ENCODE peak calls at places on chromosomes 1 and 21, in ten cellular contexts. One of them, this sample, is unnamed.

GRCh38 chr1:179230251-179230650 is 774 bp upstream of the ABL2 start:
- DNase-seq in CD8-positive, alpha-beta T cell: no peak
- DNase-seq in RPMI8226: no peak
- DNase-seq in PC-3: peak; percentile 80
- DNase-seq in EL: peak; percentile 79
- DNase-seq in Jurkat, Clone E6-1: no peak
- DNase-seq in stimulated activated naive CD8-positive, alpha-beta T cell treated with anti-CD3 and anti-CD28 coated beads, Interleukin-15, Interleukin-2, amounts not matched to agents 100 U/mL and 50 U/mL, for 24 hours: no peak
- DNase-seq in mammary epithelial cell: peak; percentile 32
- DNase-seq in activated T-helper 1 cell treated with anti-CD3 and anti-CD28 coated beads, Interleukin-2, amount 50 U/mL, for 16 hours: no peak
- DNase-seq in stimulated activated CD4-positive, alpha-beta T cell treated with anti-CD3 and anti-CD28 coated beads, Interleukin-1b, Interleukin-23, amount 100 ng/mL, for 4 hours: no peak
- DNase-seq in this sample: no peak

GRCh38 chr1:47650205-47650604 is 212.4 kb downstream of the FOXD2 start:
- DNase-seq in activated T-helper 1 cell treated with anti-CD3 and anti-CD28 coated beads, Interleukin-2, amount 50 U/mL, for 16 hours: no peak
- DNase-seq in PC-3: peak; percentile 99
- DNase-seq in Jurkat, Clone E6-1: no peak
- DNase-seq in mammary epithelial cell: peak; percentile 97
- DNase-seq in RPMI8226: peak; percentile 65
- DNase-seq in CD8-positive, alpha-beta T cell: no peak
- DNase-seq in stimulated activated CD4-positive, alpha-beta T cell treated with anti-CD3 and anti-CD28 coated beads, Interleukin-1b, Interleukin-23, amount 100 ng/mL, for 4 hours: no peak
- DNase-seq in stimulated activated naive CD8-positive, alpha-beta T cell treated with anti-CD3 and anti-CD28 coated beads, Interleukin-15, Interleukin-2, amounts not matched to agents 100 U/mL and 50 U/mL, for 24 hours: no peak
- DNase-seq in EL: peak; percentile 91
- DNase-seq in this sample: no peak

GRCh38 chr1:228198977-228199590 is 8.8 kb upstream of the OBSCN start:
- DNase-seq in activated T-helper 1 cell treated with anti-CD3 and anti-CD28 coated beads, Interleukin-2, amount 50 U/mL, for 16 hours: no peak
- DNase-seq in PC-3: peak; percentile 45
- DNase-seq in CD8-positive, alpha-beta T cell: no peak
- DNase-seq in stimulated activated naive CD8-positive, alpha-beta T cell treated with anti-CD3 and anti-CD28 coated beads, Interleukin-15, Interleukin-2, amounts not matched to agents 100 U/mL and 50 U/mL, for 24 hours: no peak
- DNase-seq in mammary epithelial cell: peak; percentile 31
- DNase-seq in stimulated activated CD4-positive, alpha-beta T cell treated with anti-CD3 and anti-CD28 coated beads, Interleukin-1b, Interleukin-23, amount 100 ng/mL, for 4 hours: no peak
- DNase-seq in EL: no peak
- DNase-seq in Jurkat, Clone E6-1: no peak
- DNase-seq in RPMI8226: no peak
- DNase-seq in this sample: no peak

GRCh38 chr1:30795026-30795425 is 37.5 kb upstream of the LAPTM5 start:
- DNase-seq in Jurkat, Clone E6-1: no peak
- DNase-seq in EL: no peak
- DNase-seq in CD8-positive, alpha-beta T cell: no peak
- DNase-seq in RPMI8226: no peak
- DNase-seq in mammary epithelial cell: no peak
- DNase-seq in stimulated activated naive CD8-positive, alpha-beta T cell treated with anti-CD3 and anti-CD28 coated beads, Interleukin-15, Interleukin-2, amounts not matched to agents 100 U/mL and 50 U/mL, for 24 hours: no peak
- DNase-seq in stimulated activated CD4-positive, alpha-beta T cell treated with anti-CD3 and anti-CD28 coated beads, Interleukin-1b, Interleukin-23, amount 100 ng/mL, for 4 hours: no peak
- DNase-seq in activated T-helper 1 cell treated with anti-CD3 and anti-CD28 coated beads, Interleukin-2, amount 50 U/mL, for 16 hours: no peak
- DNase-seq in PC-3: no peak
- DNase-seq in this sample: no peak

GRCh38 chr1:16178596-16179497 is 23.0 kb upstream of the EPHA2 start:
- DNase-seq in EL: peak; percentile 62
- DNase-seq in RPMI8226: no peak
- DNase-seq in stimulated activated CD4-positive, alpha-beta T cell treated with anti-CD3 and anti-CD28 coated beads, Interleukin-1b, Interleukin-23, amount 100 ng/mL, for 4 hours: no peak
- DNase-seq in mammary epithelial cell: no peak
- DNase-seq in Jurkat, Clone E6-1: no peak
- DNase-seq in CD8-positive, alpha-beta T cell: no peak
- DNase-seq in activated T-helper 1 cell treated with anti-CD3 and anti-CD28 coated beads, Interleukin-2, amount 50 U/mL, for 16 hours: no peak
- DNase-seq in PC-3: peak; percentile 65
- DNase-seq in stimulated activated naive CD8-positive, alpha-beta T cell treated with anti-CD3 and anti-CD28 coated beads, Interleukin-15, Interleukin-2, amounts not matched to agents 100 U/mL and 50 U/mL, for 24 hours: no peak
- DNase-seq in this sample: no peak

GRCh38 chr21:45990741-45991605 is 9.4 kb downstream of the COL6A1 start:
- DNase-seq in EL: no peak
- DNase-seq in stimulated activated naive CD8-positive, alpha-beta T cell treated with anti-CD3 and anti-CD28 coated beads, Interleukin-15, Interleukin-2, amounts not matched to agents 100 U/mL and 50 U/mL, for 24 hours: no peak
- DNase-seq in activated T-helper 1 cell treated with anti-CD3 and anti-CD28 coated beads, Interleukin-2, amount 50 U/mL, for 16 hours: no peak
- DNase-seq in CD8-positive, alpha-beta T cell: no peak
- DNase-seq in PC-3: no peak
- DNase-seq in stimulated activated CD4-positive, alpha-beta T cell treated with anti-CD3 and anti-CD28 coated beads, Interleukin-1b, Interleukin-23, amount 100 ng/mL, for 4 hours: no peak
- DNase-seq in Jurkat, Clone E6-1: no peak
- DNase-seq in RPMI8226: peak; percentile 70
- DNase-seq in mammary epithelial cell: no peak
- DNase-seq in this sample: no peak

GRCh38 chr1:8428441-8428840 is 110.5 kb downstream of the SLC45A1 start:
- DNase-seq in activated T-helper 1 cell treated with anti-CD3 and anti-CD28 coated beads, Interleukin-2, amount 50 U/mL, for 16 hours: no peak
- DNase-seq in CD8-positive, alpha-beta T cell: no peak
- DNase-seq in stimulated activated naive CD8-positive, alpha-beta T cell treated with anti-CD3 and anti-CD28 coated beads, Interleukin-15, Interleukin-2, amounts not matched to agents 100 U/mL and 50 U/mL, for 24 hours: no peak
- DNase-seq in mammary epithelial cell: no peak
- DNase-seq in EL: no peak
- DNase-seq in Jurkat, Clone E6-1: no peak
- DNase-seq in PC-3: no peak
- DNase-seq in stimulated activated CD4-positive, alpha-beta T cell treated with anti-CD3 and anti-CD28 coated beads, Interleukin-1b, Interleukin-23, amount 100 ng/mL, for 4 hours: no peak
- DNase-seq in RPMI8226: no peak
- DNase-seq in this sample: no peak

GRCh38 chr1:206915085-206915735 is 6.5 kb downstream of the FCMR start:
- DNase-seq in Jurkat, Clone E6-1: no peak
- DNase-seq in CD8-positive, alpha-beta T cell: no peak
- DNase-seq in activated T-helper 1 cell treated with anti-CD3 and anti-CD28 coated beads, Interleukin-2, amount 50 U/mL, for 16 hours: no peak
- DNase-seq in mammary epithelial cell: no peak
- DNase-seq in EL: no peak
- DNase-seq in stimulated activated CD4-positive, alpha-beta T cell treated with anti-CD3 and anti-CD28 coated beads, Interleukin-1b, Interleukin-23, amount 100 ng/mL, for 4 hours: no peak
- DNase-seq in stimulated activated naive CD8-positive, alpha-beta T cell treated with anti-CD3 and anti-CD28 coated beads, Interleukin-15, Interleukin-2, amounts not matched to agents 100 U/mL and 50 U/mL, for 24 hours: no peak
- DNase-seq in PC-3: no peak
- DNase-seq in RPMI8226: no peak
- DNase-seq in this sample: no peak

GRCh38 chr1:156502749-156503671 is 2.4 kb upstream of the MEF2D start:
- DNase-seq in mammary epithelial cell: peak; percentile 87
- DNase-seq in Jurkat, Clone E6-1: no peak
- DNase-seq in stimulated activated CD4-positive, alpha-beta T cell treated with anti-CD3 and anti-CD28 coated beads, Interleukin-1b, Interleukin-23, amount 100 ng/mL, for 4 hours: no peak
- DNase-seq in RPMI8226: no peak
- DNase-seq in EL: peak; percentile 89
- DNase-seq in PC-3: peak; percentile 98
- DNase-seq in activated T-helper 1 cell treated with anti-CD3 and anti-CD28 coated beads, Interleukin-2, amount 50 U/mL, for 16 hours: no peak
- DNase-seq in stimulated activated naive CD8-positive, alpha-beta T cell treated with anti-CD3 and anti-CD28 coated beads, Interleukin-15, Interleukin-2, amounts not matched to agents 100 U/mL and 50 U/mL, for 24 hours: no peak
- DNase-seq in CD8-positive, alpha-beta T cell: no peak
- DNase-seq in this sample: no peak

GRCh38 chr1:30313584-30313983 is 409.8 kb downstream of the MATN1 start:
- DNase-seq in RPMI8226: no peak
- DNase-seq in stimulated activated CD4-positive, alpha-beta T cell treated with anti-CD3 and anti-CD28 coated beads, Interleukin-1b, Interleukin-23, amount 100 ng/mL, for 4 hours: no peak
- DNase-seq in mammary epithelial cell: no peak
- DNase-seq in PC-3: no peak
- DNase-seq in EL: no peak
- DNase-seq in CD8-positive, alpha-beta T cell: no peak
- DNase-seq in activated T-helper 1 cell treated with anti-CD3 and anti-CD28 coated beads, Interleukin-2, amount 50 U/mL, for 16 hours: no peak
- DNase-seq in stimulated activated naive CD8-positive, alpha-beta T cell treated with anti-CD3 and anti-CD28 coated beads, Interleukin-15, Interleukin-2, amounts not matched to agents 100 U/mL and 50 U/mL, for 24 hours: no peak
- DNase-seq in Jurkat, Clone E6-1: no peak
- DNase-seq in this sample: no peak